ENCODE peak calls at places on chromosomes 3 and 15, in seven cellular contexts. L is mesenchymal stem cell, X is tibial artery, Q is lower lobe of right lung, T is lung, V is endothelial cell of umbilical vein, K is upper lobe of right lung. C is an unnamed sample. For H3K36me3, the result is how much of the 10 kb centered on the place peaks cover.

GRCh38 chr3:141646760-141647561 is 91.1 kb upstream of the RNF7 start:
- DNase-seq in T (peak), K (no peak), X (peak), Q (peak), L (peak), V (peak), C (peak)

GRCh38 chr15:95567686-95568085 is 762.8 kb upstream of the NR2F2 start:
- DNase-seq in X (no peak), V (no peak), K (no peak), T (no peak), Q (no peak), L (no peak), C (no peak)

GRCh38 chr15:70158309-70158995 is 60.7 kb upstream of the TLE3 start:
- DNase-seq in V (no peak), Q (no peak), L (no peak), T (no peak), K (peak), X (no peak), C (no peak)

GRCh38 chr3:36124118-36124796 is 256.0 kb upstream of the STAC start:
- DNase-seq in V (no peak), X (no peak), K (no peak), Q (no peak), T (no peak), L (peak), C (peak)

GRCh38 chr3:81463761-81464160 is 297.7 kb downstream of the GBE1 start:
- DNase-seq in Q (no peak), L (no peak), K (no peak), V (no peak), T (no peak), X (no peak), C (no peak)

GRCh38 chr3:20608054-20608738 is 422.2 kb upstream of the SGO1 start:
- DNase-seq in L (no peak), X (no peak), V (no peak), Q (no peak), K (no peak), T (no peak), C (no peak)

GRCh38 chr15:45522931-45523331 is 376 bp upstream of the SLC30A4 start:
- DNase-seq in L (peak), Q (no peak), T (peak), V (peak), X (no peak), K (no peak), C (peak)

GRCh38 chr3:61141697-61142096 is 109.6 kb downstream of the FHIT start:
- DNase-seq in Q (no peak), X (no peak), V (no peak), L (no peak), T (no peak), K (no peak), C (no peak)

GRCh38 chr3:50364573-50365079 is 5.3 kb upstream of the TMEM115 start:
- DNase-seq in X (no peak), K (no peak), V (no peak), T (no peak), L (no peak), Q (no peak), C (no peak)

GRCh38 chr15:32035285-32035684 is 5.0 kb downstream of the CHRNA7 start:
- DNase-seq in T (no peak), Q (no peak), V (no peak), K (no peak), X (no peak), L (no peak), C (no peak)

GRCh38 chr3:4722103-4722502 is 229.0 kb downstream of the ITPR1 start:
- DNase-seq in K (peak), Q (no peak), L (peak), X (no peak), T (no peak), V (peak), C (peak)

GRCh38 chr3:99319961-99320360 is 318.4 kb upstream of the COL8A1 start:
- DNase-seq in X (no peak), Q (no peak), V (peak), T (no peak), L (peak), K (no peak), C (no peak)

GRCh38 chr3:172256101-172256687 is 192.1 kb downstream of the GHSR start:
- DNase-seq in X (peak), Q (no peak), L (peak), K (no peak), V (no peak), T (no peak), C (no peak)

GRCh38 chr15:99592135-99592845 is 26.5 kb downstream of the MEF2A start:
- DNase-seq in Q (no peak), L (no peak), T (no peak), K (no peak), X (no peak), V (peak), C (peak)

GRCh38 chr3:100245932-100246331 is 14.9 kb upstream of the TBC1D23 start:
- DNase-seq in X (no peak), K (no peak), V (no peak), L (no peak), T (no peak), Q (no peak), C (peak)

GRCh38 chr15:61410656-61411055 is 181.6 kb upstream of the RORA start:
- DNase-seq in Q (no peak), L (no peak), K (no peak), V (no peak), X (no peak), T (no peak), C (no peak)

GRCh38 chr3:11570251-11570650 is 73.5 kb downstream of the VGLL4 start:
- DNase-seq in L (no peak), K (no peak), T (no peak), Q (no peak), V (no peak), X (no peak), C (no peak)

GRCh38 chr3:111096487-111097209 is 25.0 kb downstream of the NECTIN3 start:
- DNase-seq in Q (no peak), T (no peak), K (no peak), L (no peak), X (no peak), V (no peak), C (no peak)

GRCh38 chr3:32406481-32407408 is 15.1 kb downstream of the CMTM7 start:
- DNase-seq in Q (no peak), T (no peak), L (no peak), X (no peak), V (no peak), K (no peak), C (no peak)

GRCh38 chr3:71152892-71153265 is 430.6 kb downstream of the FOXP1 start:
- DNase-seq in L (no peak), X (no peak), T (no peak), K (no peak), Q (no peak), V (no peak), C (no peak)

DNA sequence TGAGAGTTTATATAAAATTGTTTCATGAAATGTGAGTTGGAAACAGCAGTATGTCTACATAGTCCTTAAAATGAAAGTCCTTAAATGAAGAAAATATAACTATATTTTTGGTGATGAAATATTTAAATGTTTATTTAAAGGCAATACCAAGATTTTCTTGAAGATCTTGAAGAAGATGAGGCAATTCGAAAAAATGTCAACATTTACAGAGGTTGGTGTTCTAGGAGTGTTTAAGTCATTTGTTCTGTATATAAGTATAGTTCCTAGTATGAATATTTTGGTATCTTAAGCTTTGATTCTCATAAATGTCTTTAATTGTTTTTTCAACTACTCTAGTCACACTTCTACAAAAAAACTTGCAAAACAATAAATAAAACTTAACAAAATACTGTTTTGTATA is 29.0 kb downstream of the NMD3 start:
- DNase-seq in V (no peak), K (no peak), T (no peak), X (no peak), Q (no peak), L (no peak), C (no peak)
- H3K36me3 ChIP-seq in V (under half), K (half or more), T (under half), X (half or more), Q (half or more), L (half or more), C (half or more)

GRCh38 chr3:55477306-55478010 is 9.6 kb downstream of the WNT5A start:
- DNase-seq in K (no peak), Q (no peak), V (no peak), L (peak), X (no peak), T (no peak), C (no peak)
- H3K36me3 ChIP-seq in K (under half), Q (under half), V (under half), L (under half), X (under half), T (under half), C (under half)

GRCh38 chr15:90968434-90968833 is 13.8 kb downstream of the RCCD1 start:
- DNase-seq in L (no peak), X (no peak), V (no peak), T (no peak), K (no peak), Q (no peak), C (no peak)
- H3K36me3 ChIP-seq in L (half or more), X (under half), V (under half), T (under half), K (under half), Q (under half), C (half or more)

DNA sequence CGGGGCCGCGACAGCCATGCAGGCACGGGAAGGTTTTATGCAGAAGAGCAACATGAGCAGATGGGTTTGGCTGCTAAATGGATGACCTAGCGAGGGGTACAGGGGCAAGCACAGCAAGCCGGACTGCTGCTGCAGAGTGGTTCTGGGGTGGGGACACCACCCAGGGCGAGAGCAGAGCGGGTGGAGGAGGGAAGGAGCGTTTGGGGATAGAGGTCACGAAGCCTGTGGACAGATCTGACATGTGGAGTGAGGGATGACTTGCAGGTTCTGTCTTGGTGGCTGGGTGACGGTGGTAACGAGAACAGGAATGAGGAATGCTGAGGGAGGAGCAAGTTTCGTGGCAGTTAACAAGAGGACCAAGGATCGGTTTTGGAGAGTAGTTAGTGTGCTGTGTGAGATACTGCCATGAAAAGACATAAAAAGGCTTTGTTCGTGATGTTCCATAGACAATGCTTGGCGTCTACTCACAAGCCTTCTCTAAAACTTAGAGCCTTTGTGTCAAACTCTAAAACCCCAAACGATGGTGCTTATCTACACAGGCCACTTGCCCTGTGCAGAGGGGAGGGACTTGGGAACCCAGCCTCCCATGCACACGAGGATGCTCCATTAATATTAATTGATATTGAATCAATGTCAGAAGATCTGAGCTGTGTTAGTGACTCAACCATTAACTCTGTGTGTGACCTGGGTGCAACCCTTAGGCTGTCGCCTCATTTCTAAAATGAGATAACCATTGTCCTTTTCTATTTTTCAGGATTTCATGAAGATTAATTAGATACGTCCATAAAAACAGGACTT is 132.7 kb upstream of the SLC2A2 start:
- DNase-seq in T (no peak), X (no peak), K (no peak), Q (no peak), V (no peak), L (no peak), C (no peak)
- H3K36me3 ChIP-seq in T (under half), X (under half), K (under half), Q (under half), V (under half), L (under half), C (under half)

DNA sequence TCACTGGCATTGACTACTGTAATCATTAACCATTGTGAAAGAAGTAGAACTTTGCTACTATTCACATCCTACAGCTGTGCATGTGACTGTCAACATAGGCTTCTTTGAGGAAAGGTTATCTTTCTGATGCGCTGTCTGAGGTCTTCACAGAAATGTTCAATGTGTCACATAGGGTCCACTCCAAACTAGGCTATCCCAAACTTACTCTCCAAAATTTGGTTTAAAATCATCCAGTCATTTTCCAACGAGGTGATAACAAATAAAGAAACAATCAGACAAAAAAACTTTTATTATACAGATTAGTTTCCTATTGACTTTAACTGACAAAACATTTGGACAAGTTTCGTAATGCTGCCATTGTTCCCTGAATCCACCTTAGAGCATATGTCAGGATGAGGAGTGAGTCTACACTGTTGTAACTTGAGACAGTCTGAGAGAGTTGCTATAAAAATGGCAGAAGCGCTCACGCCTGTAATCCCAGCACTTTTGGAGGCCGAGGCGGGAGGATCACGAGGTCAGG is 511.6 kb downstream of the PLOD2 start:
- DNase-seq in T (no peak), K (no peak), L (no peak), V (no peak), Q (no peak), X (no peak), C (no peak)
- H3K36me3 ChIP-seq in T (under half), K (under half), L (under half), V (under half), Q (under half), X (under half), C (under half)

GRCh38 chr15:29272219-29272618 is 2.6 kb upstream of the NSMCE3 start:
- DNase-seq in L (no peak), T (no peak), X (no peak), Q (no peak), K (no peak), V (no peak), C (no peak)

GRCh38 chr15:29270976-29271375 is 1.4 kb upstream of the NSMCE3 start:
- DNase-seq in V (no peak), L (no peak), K (no peak), T (no peak), Q (no peak), X (no peak), C (no peak)

GRCh38 chr15:29268706-29269484 is 727 bp downstream of the NSMCE3 start:
- DNase-seq in K (peak), Q (peak), X (peak), T (no peak), V (peak), L (peak), C (peak)

GRCh38 chr15:29270169-29270955 is 740 bp upstream of the NSMCE3 start:
- DNase-seq in K (no peak), X (no peak), V (no peak), L (peak), T (no peak), Q (no peak), C (no peak)

DNA sequence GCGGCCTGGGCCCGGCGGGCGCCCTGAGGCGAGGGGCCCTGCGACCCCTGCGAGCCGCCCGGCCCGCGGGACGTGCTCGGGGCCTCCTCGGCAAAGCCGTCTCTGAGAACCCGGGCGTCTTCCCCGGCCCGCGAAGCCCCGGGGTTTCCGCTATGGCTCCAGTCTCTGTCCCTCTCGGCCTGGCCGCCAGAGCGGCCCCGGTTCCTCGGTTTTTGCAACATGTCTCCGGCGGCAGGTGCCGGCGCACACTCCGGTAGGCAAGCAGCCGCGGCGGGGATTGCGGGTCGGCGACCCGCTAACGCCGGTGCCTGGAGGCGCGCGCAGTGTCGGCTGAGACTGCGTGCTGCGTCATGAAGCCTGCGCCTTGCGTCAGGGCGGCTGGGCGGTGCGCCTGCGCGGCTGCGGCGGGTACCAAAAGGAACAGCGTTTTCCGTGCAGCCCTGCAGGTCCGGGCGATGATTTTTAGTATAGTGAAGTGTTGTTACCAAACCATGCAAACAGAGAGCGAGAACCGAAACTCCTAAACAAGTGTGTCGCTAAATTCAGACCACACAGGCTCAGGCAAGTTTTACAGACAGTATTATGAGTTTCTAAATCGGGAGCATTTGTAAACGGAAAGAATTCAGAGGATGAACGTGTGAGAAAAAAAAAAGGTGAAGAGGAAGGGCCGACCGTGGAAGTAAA is at the start of gene NSMCE3:
- DNase-seq in L (peak), Q (peak), T (peak), K (peak), X (peak), V (peak), C (peak)
- H3K36me3 ChIP-seq in L (under half), Q (under half), T (under half), K (under half), X (under half), V (under half), C (under half)